ENCODE peak calls at places on chromosomes 1 and 21, in seven cellular contexts. I, S, E, X, N, V and O are unnamed samples.

GRCh38 chr1:71196685-71197084 is 115.8 kb upstream of the ZRANB2 start:
- DNase-seq in I (no peak), S (no peak), E (no peak), X (no peak), N (no peak), V (no peak), O (no peak)

GRCh38 chr1:25198731-25199231 is 33.5 kb downstream of the SYF2 start:
- DNase-seq in I (no peak), S (peak; percentile 51), E (peak; percentile 45), X (peak; percentile 72), N (no peak), V (no peak), O (peak; percentile 72)

GRCh38 chr1:178955391-178955954 is 70.2 kb upstream of the FAM20B start:
- DNase-seq in I (no peak), S (no peak), E (no peak), X (no peak), N (no peak), V (no peak), O (no peak)

GRCh38 chr1:85587846-85588245 is 7.3 kb downstream of the CCN1 start:
- DNase-seq in I (no peak), S (no peak), E (no peak), X (no peak), N (no peak), V (no peak), O (no peak)

GRCh38 chr1:180269848-180270766 is 40.0 kb downstream of the LHX4 start:
- DNase-seq in I (no peak), S (peak; percentile 88), E (peak; percentile 61), X (peak; percentile 46), N (no peak), V (no peak), O (no peak)

GRCh38 chr21:31612889-31613785 is 46.4 kb upstream of the SOD1 start:
- DNase-seq in I (no peak), S (no peak), E (no peak), X (no peak), N (no peak), V (no peak), O (no peak)

GRCh38 chr1:18191037-18191867 is 83.7 kb downstream of the IGSF21 start:
- DNase-seq in I (no peak), S (no peak), E (no peak), X (no peak), N (no peak), V (no peak), O (no peak)

GRCh38 chr1:26409191-26409751 is 1.3 kb upstream of the LIN28A start:
- DNase-seq in I (no peak), S (no peak), E (no peak), X (no peak), N (peak; percentile 29), V (no peak), O (no peak)

GRCh38 chr1:192860478-192861185 is 51.8 kb downstream of the RGS2 start:
- DNase-seq in I (no peak), S (no peak), E (no peak), X (no peak), N (no peak), V (no peak), O (no peak)

GRCh38 chr1:1179983-1180861 is 6.5 kb downstream of the TTLL10 start:
- DNase-seq in I (peak; percentile 59), S (peak; percentile 15), E (peak; percentile 16), X (no peak), N (no peak), V (no peak), O (no peak)

GRCh38 chr21:25942145-25942544 is 207.4 kb downstream of the GABPA start:
- DNase-seq in I (no peak), S (no peak), E (no peak), X (no peak), N (no peak), V (no peak), O (no peak)

GRCh38 chr1:20366766-20367602 is 76.3 kb downstream of the VWA5B1 start:
- DNase-seq in I (no peak), S (peak; percentile 53), E (no peak), X (no peak), N (peak; percentile 35), V (no peak), O (no peak)

GRCh38 chr1:220680085-220680687 is 10.0 kb upstream of the C1orf115 start:
- DNase-seq in I (no peak), S (no peak), E (no peak), X (no peak), N (peak; percentile 16), V (no peak), O (no peak)

GRCh38 chr1:4673494-4673893 is 19.1 kb downstream of the AJAP1 start:
- DNase-seq in I (no peak), S (no peak), E (no peak), X (no peak), N (no peak), V (no peak), O (no peak)
- H3K27ac ChIP-seq in I (no peak overlapping the region), S (no peak overlapping the region), E (no peak overlapping the region), X (no peak overlapping the region), N (no peak overlapping the region), V (no peak overlapping the region), O (no peak overlapping the region)

GRCh38 chr1:29121951-29122661 is 1.6 kb downstream of the TMEM200B start:
- DNase-seq in I (peak; percentile 73), S (no peak), E (peak; percentile 46), X (no peak), N (no peak), V (peak; percentile 76), O (no peak)

GRCh38 chr1:29120955-29121485 is 2.7 kb downstream of the TMEM200B start:
- DNase-seq in I (peak; percentile 69), S (peak; percentile 56), E (peak; percentile 38), X (peak; percentile 43), N (peak; percentile 76), V (peak; percentile 75), O (no peak)

GRCh38 chr1:29122662-29122986 is 1.1 kb downstream of the TMEM200B start:
- DNase-seq in I (peak; percentile 90), S (peak; percentile 40), E (peak; percentile 71), X (peak; percentile 49), N (no peak), V (peak; percentile 77), O (peak; percentile 90)

GRCh38 chr1:29120367-29120766 is 3.3 kb downstream of the TMEM200B start:
- DNase-seq in I (no peak), S (no peak), E (no peak), X (no peak), N (no peak), V (no peak), O (no peak)

DNA sequence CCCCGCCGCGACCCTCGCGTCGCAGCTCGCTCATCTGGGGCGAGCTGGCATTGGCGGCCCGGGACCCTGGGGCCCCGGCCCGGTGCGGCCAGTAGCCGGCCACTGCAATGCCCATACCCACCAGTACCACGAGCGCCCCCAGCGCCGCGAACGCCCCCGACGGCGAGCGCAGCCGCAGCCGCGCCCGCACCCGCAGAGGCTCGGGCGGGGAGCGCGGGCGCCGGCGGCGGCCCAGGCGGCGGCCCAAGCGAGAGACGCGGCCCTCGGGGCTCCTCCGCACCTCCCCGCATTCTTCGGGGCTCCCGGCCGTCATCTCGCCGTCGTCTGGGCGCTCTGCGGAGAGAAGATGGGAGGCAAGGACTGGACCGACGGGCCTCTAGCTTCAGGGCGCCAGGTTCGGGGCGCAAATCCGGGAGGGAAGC is 2.2 kb downstream of the TMEM200B start:
- DNase-seq in I (no peak), S (no peak), E (peak; percentile 32), X (no peak), N (no peak), V (peak; percentile 46), O (no peak)
- H3K4me3 ChIP-seq in I (peak overlapping the region; percentile 72), S (peak overlapping the region; percentile 51), E (peak overlapping the region; percentile 90), X (peak overlapping the region; percentile 66), N (no peak overlapping the region), V (peak overlapping the region; percentile 73), O (peak overlapping the region; percentile 94)

GRCh38 chr1:27633640-27634165 is 1.3 kb downstream of the FGR start:
- DNase-seq in I (no peak), S (no peak), E (no peak), X (no peak), N (no peak), V (no peak), O (no peak)
- H3K27ac ChIP-seq in I (peak overlapping the region; percentile 62), S (peak overlapping the region; percentile 23), E (peak overlapping the region; percentile 85), X (peak overlapping the region; percentile 59), N (no peak overlapping the region), V (peak overlapping the region; percentile 67), O (peak overlapping the region; percentile 50)

GRCh38 chr1:172145231-172145651 is 275.2 kb upstream of the C1orf105 start:
- DNase-seq in I (no peak), S (no peak), E (no peak), X (no peak), N (no peak), V (peak; percentile 28), O (no peak)
- H3K4me3 ChIP-seq in I (peak overlapping the region; percentile 51), S (no peak overlapping the region), E (peak overlapping the region; percentile 65), X (peak overlapping the region; percentile 52), N (no peak overlapping the region), V (peak overlapping the region; percentile 85), O (peak overlapping the region; percentile 85)

GRCh38 chr1:156592910-156593732 is 1.5 kb downstream of the NAXE start:
- DNase-seq in I (no peak), S (no peak), E (no peak), X (no peak), N (peak; percentile 50), V (no peak), O (no peak)
- H3K27ac ChIP-seq in I (no peak overlapping the region), S (no peak overlapping the region), E (no peak overlapping the region), X (no peak overlapping the region), N (peak overlapping the region; percentile 50), V (no peak overlapping the region), O (peak overlapping the region; percentile 83)

GRCh38 chr1:206686486-206687249 is 2.0 kb downstream of the MAPKAPK2 start:
- DNase-seq in I (no peak), S (no peak), E (no peak), X (no peak), N (peak; percentile 69), V (no peak), O (no peak)

GRCh38 chr1:206685749-206686485 is 1.2 kb downstream of the MAPKAPK2 start:
- DNase-seq in I (no peak), S (peak; percentile 56), E (peak; percentile 78), X (peak; percentile 60), N (no peak), V (peak; percentile 68), O (peak; percentile 23)

GRCh38 chr1:206687915-206688442 is 3.3 kb downstream of the MAPKAPK2 start:
- DNase-seq in I (no peak), S (no peak), E (no peak), X (no peak), N (no peak), V (no peak), O (no peak)

GRCh38 chr1:206685256-206685748 is 597 bp downstream of the MAPKAPK2 start:
- DNase-seq in I (no peak), S (no peak), E (peak; percentile 55), X (no peak), N (peak; percentile 54), V (peak; percentile 54), O (no peak)

DNA sequence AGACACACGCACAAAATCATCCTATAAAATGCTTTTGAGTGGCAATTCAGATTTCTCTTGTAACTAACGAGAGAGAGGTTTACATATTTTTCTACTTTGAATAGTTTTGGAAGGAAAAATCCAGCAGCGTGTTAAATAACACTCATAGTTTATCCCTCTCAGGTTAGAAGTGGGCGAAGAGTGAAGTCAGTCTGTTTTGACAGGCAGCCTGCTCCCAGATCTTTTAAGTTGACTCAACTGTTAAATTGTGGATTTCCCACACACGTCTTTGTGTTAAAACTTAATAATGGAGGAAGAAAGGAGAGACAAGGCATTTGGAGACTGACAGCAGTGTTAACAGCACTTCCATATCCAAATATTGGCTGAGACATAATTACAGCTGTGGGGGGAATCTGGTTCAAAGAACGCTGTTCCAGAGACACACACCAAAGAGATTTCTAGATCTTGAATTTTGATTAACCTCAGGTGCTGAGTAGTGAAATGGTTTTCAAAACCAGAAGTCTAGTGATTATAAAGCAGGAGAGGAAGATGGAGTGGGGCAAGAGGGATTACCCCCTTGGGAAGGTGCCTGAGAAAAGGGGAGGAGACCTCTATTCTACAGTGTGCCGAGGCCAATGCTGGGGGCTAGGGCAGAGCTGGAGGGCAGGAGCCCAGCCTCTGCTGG is 2.7 kb downstream of the MAPKAPK2 start:
- DNase-seq in I (no peak), S (no peak), E (no peak), X (no peak), N (no peak), V (no peak), O (no peak)
- H3K4me3 ChIP-seq in I (peak overlapping the region; percentile 77), S (peak overlapping the region; percentile 2), E (peak overlapping the region; percentile 97), X (peak overlapping the region; percentile 92), N (peak overlapping the region; percentile 82), V (no peak overlapping the region), O (peak overlapping the region; percentile 72)